ENCODE peak calls at places on chromosomes 4 and X, in seven cellular contexts. N is KG1; I is SJSA1; F is NCI-H446 treated with DMSO at 0.1 percent for 48 hours; U is activated CD4-positive, CD25-positive, alpha-beta regulatory T cell treated with anti-CD3 and anti-CD28 coated beads, Interleukin-2, amount 50 U/mL, for 72 hours; O is amniotic stem cell; M is hippocampal formation. Y is an unnamed sample.

GRCh38 chrX:1196436-1196835 is 16.0 kb downstream of the CRLF2 start:
- DNase-seq in N (no peak), I (no peak), F (no peak), U (no peak), O (no peak), M (no peak), Y (no peak)

GRCh38 chr4:108172780-108173598 is 4.3 kb upstream of the LEF1 start:
- DNase-seq in N (peak; percentile 37), I (peak; percentile 93), F (no peak), U (peak; percentile 73), O (no peak), M (no peak), Y (peak; percentile 77)

GRCh38 chrX:19360903-19361302 is 17.2 kb downstream of the PDHA1 start:
- DNase-seq in N (no peak), I (no peak), F (no peak), U (no peak), O (no peak), M (no peak), Y (no peak)

GRCh38 chr4:54082168-54082567 is 17.8 kb upstream of the CHIC2 start:
- DNase-seq in N (no peak), I (peak; percentile 94), F (peak; percentile 25), U (no peak), O (peak; percentile 79), M (no peak), Y (no peak)

GRCh38 chr4:124903995-124904722 is 191.6 kb upstream of the ANKRD50 start:
- DNase-seq in N (no peak), I (peak; percentile 15), F (peak; percentile 36), U (no peak), O (no peak), M (no peak), Y (no peak)

GRCh38 chr4:185145572-185145971 is 2.5 kb downstream of the SLC25A4 start:
- DNase-seq in N (no peak), I (no peak), F (no peak), U (no peak), O (no peak), M (no peak), Y (no peak)

GRCh38 chr4:66911898-66912297 is 633.4 kb downstream of the CENPC start:
- DNase-seq in N (no peak), I (peak; percentile 33), F (peak; percentile 75), U (no peak), O (no peak), M (no peak), Y (no peak)

GRCh38 chr4:185424905-185425599 is 712 bp downstream of the UFSP2 start:
- DNase-seq in N (no peak), I (no peak), F (no peak), U (no peak), O (no peak), M (peak; percentile 62), Y (no peak)

GRCh38 chrX:134948333-134949241 is 42.2 kb upstream of the SMIM10 start:
- DNase-seq in N (no peak), I (peak; percentile 30), F (no peak), U (no peak), O (no peak), M (no peak), Y (no peak)

GRCh38 chr4:73161527-73162185 is 92.1 kb upstream of the COX18 start:
- DNase-seq in N (no peak), I (no peak), F (no peak), U (no peak), O (no peak), M (no peak), Y (no peak)

GRCh38 chr4:113537183-113537977 is 224.2 kb downstream of the CAMK2D start:
- DNase-seq in N (no peak), I (no peak), F (peak; percentile 64), U (no peak), O (no peak), M (peak; percentile 60), Y (no peak)

GRCh38 chrX:105297041-105297440 is 76.5 kb upstream of the TEX13A start:
- DNase-seq in N (no peak), I (no peak), F (no peak), U (no peak), O (no peak), M (no peak), Y (no peak)

GRCh38 chrX:114800719-114801118 is 216.7 kb downstream of the IL13RA2 start:
- DNase-seq in N (no peak), I (no peak), F (no peak), U (no peak), O (no peak), M (no peak), Y (no peak)

GRCh38 chr4:13653356-13653755 is 25.8 kb upstream of the BOD1L1 start:
- DNase-seq in N (no peak), I (no peak), F (no peak), U (no peak), O (no peak), M (no peak), Y (no peak)

GRCh38 chrX:123884809-123885408 is 25.1 kb downstream of the XIAP start:
- DNase-seq in N (no peak), I (peak; percentile 6), F (peak; percentile 42), U (no peak), O (peak; percentile 10), M (peak; percentile 21), Y (peak; percentile 29)

GRCh38 chr4:77600521-77601451 is 4.8 kb upstream of the CXCL13 start:
- DNase-seq in N (no peak), I (peak; percentile 33), F (no peak), U (no peak), O (peak; percentile 9), M (no peak), Y (peak; percentile 16)

GRCh38 chr4:54384563-54384962 is 155.5 kb downstream of the PDGFRA start:
- DNase-seq in N (no peak), I (no peak), F (no peak), U (no peak), O (no peak), M (peak; percentile 4), Y (peak; percentile 45)

GRCh38 chrX:137547291-137547690 is 18.6 kb upstream of the ZIC3 start:
- DNase-seq in N (no peak), I (no peak), F (no peak), U (no peak), O (no peak), M (no peak), Y (no peak)

GRCh38 chr4:51836531-51836930 is 6.4 kb upstream of the DCUN1D4 start:
- DNase-seq in N (no peak), I (no peak), F (no peak), U (no peak), O (no peak), M (no peak), Y (no peak)

GRCh38 chr4:118948545-118949144 is 60.0 kb downstream of the SYNPO2 start:
- DNase-seq in N (no peak), I (no peak), F (no peak), U (no peak), O (no peak), M (no peak), Y (no peak)

GRCh38 chr4:2094545-2094944 is 35.4 kb downstream of the NAT8L start:
- DNase-seq in N (no peak), I (no peak), F (no peak), U (no peak), O (no peak), M (no peak), Y (no peak)

GRCh38 chr4:129543299-129543698 is 447.3 kb downstream of the C4orf33 start:
- DNase-seq in N (no peak), I (no peak), F (no peak), U (no peak), O (no peak), M (no peak), Y (no peak)

GRCh38 chr4:121277194-121278105 is 103.4 kb downstream of the QRFPR start:
- DNase-seq in N (no peak), I (no peak), F (no peak), U (no peak), O (no peak), M (no peak), Y (no peak)

GRCh38 chr4:106369456-106370060 is 980 bp upstream of the GIMD1 start:
- DNase-seq in N (peak; percentile 44), I (peak; percentile 79), F (no peak), U (no peak), O (peak; percentile 71), M (peak; percentile 37), Y (no peak)

GRCh38 chrX:154799554-154800348 is 5.5 kb downstream of the MPP1 start:
- DNase-seq in N (no peak), I (no peak), F (peak; percentile 1), U (no peak), O (no peak), M (no peak), Y (peak; percentile 74)

Y was measured in NCI-H1930.